ENCODE peak calls at places on chromosomes 16 and 17, in four cellular contexts. U, C, G and H are unnamed samples.

GRCh38 chr17:74680941-74681340 is 31.8 kb downstream of the CD300LF start:
- DNase-seq in U (no peak), C (no peak), G (no peak), H (no peak)

GRCh38 chr17:66764559-66764958 is 70.4 kb upstream of the CACNG5 start:
- DNase-seq in U (no peak), C (no peak), G (no peak), H (no peak)

GRCh38 chr16:27238016-27238587 is 30.5 kb downstream of the NSMCE1 start:
- DNase-seq in U (no peak), C (no peak), G (peak; percentile 44), H (peak; percentile 61)

GRCh38 chr16:31417916-31418315 is 10.2 kb downstream of the COX6A2 start:
- DNase-seq in U (no peak), C (no peak), G (no peak), H (no peak)

GRCh38 chr16:4689864-4690704 is 3.3 kb upstream of the NUDT16L1 start:
- DNase-seq in U (no peak), C (no peak), G (no peak), H (no peak)

GRCh38 chr16:53142823-53143568 is 88.2 kb downstream of the CHD9 start:
- DNase-seq in U (peak; percentile 42), C (no peak), G (no peak), H (no peak)

GRCh38 chr16:70653406-70653805 is 7.0 kb downstream of the IL34 start:
- DNase-seq in U (no peak), C (no peak), G (no peak), H (no peak)

GRCh38 chr17:47879776-47880452 is 16.1 kb upstream of the SP2 start:
- DNase-seq in U (no peak), C (no peak), G (no peak), H (no peak)

GRCh38 chr17:73261952-73262675 is 434 bp upstream of the CPSF4L start:
- DNase-seq in U (no peak), C (no peak), G (peak; percentile 76), H (no peak)

GRCh38 chr16:81374514-81374913 is 59.8 kb downstream of the GAN start:
- DNase-seq in U (no peak), C (no peak), G (no peak), H (no peak)

GRCh38 chr16:19384656-19385055 is 33.0 kb upstream of the TMC5 start:
- DNase-seq in U (no peak), C (no peak), G (peak; percentile 91), H (no peak)

GRCh38 chr17:39573447-39574298 is 34.0 kb downstream of the NEUROD2 start:
- DNase-seq in U (peak; percentile 58), C (peak; percentile 95), G (peak; percentile 67), H (peak; percentile 81)

GRCh38 chr17:38883592-38884526 is 14.0 kb downstream of the LASP1 start:
- DNase-seq in U (no peak), C (no peak), G (no peak), H (no peak)

GRCh38 chr16:75080205-75081029 is 36.2 kb downstream of the LDHD start:
- DNase-seq in U (peak; percentile 91), C (no peak), G (no peak), H (no peak)

GRCh38 chr17:50460831-50461526 is 7.7 kb downstream of the CHAD start:
- DNase-seq in U (no peak), C (no peak), G (no peak), H (no peak)

GRCh38 chr16:14362774-14363371 is 267.2 kb downstream of the PARN start:
- DNase-seq in U (peak; percentile 74), C (no peak), G (no peak), H (no peak)

GRCh38 chr17:30345527-30346075 is 11.7 kb upstream of the TMIGD1 start:
- DNase-seq in U (no peak), C (no peak), G (no peak), H (no peak)

GRCh38 chr16:47774661-47775060 is 313.5 kb downstream of the PHKB start:
- DNase-seq in U (peak; percentile 52), C (no peak), G (peak; percentile 58), H (no peak)

GRCh38 chr16:75053791-75054555 is 55.1 kb downstream of the ZNRF1 start:
- DNase-seq in U (no peak), C (no peak), G (peak; percentile 65), H (peak; percentile 83)

GRCh38 chr17:83103200-83103937 is 24.0 kb downstream of the METRNL start:
- DNase-seq in U (peak; percentile 66), C (peak; percentile 65), G (peak; percentile 83), H (no peak)

GRCh38 chr16:29825145-29826044 is 5.1 kb downstream of the MVP start:
- DNase-seq in U (peak; percentile 90), C (peak; percentile 78), G (no peak), H (peak; percentile 67)

GRCh38 chr17:8366231-8366630 is 10.3 kb downstream of the KRABD2 start:
- DNase-seq in U (peak; percentile 84), C (no peak), G (no peak), H (no peak)

GRCh38 chr17:14337596-14338079 is 36.8 kb downstream of the HS3ST3B1 start:
- DNase-seq in U (no peak), C (no peak), G (no peak), H (no peak)

GRCh38 chr17:35283767-35284166 is 40.9 kb downstream of the SLFN5 start:
- DNase-seq in U (no peak), C (no peak), G (no peak), H (no peak)

GRCh38 chr17:46976626-46977270 is 2.3 kb downstream of the RPRML start:
- DNase-seq in U (no peak), C (no peak), G (no peak), H (no peak)

GRCh38 chr17:4533522-4534502 is 21.4 kb downstream of the MYBBP1A start:
- DNase-seq in U (no peak), C (no peak), G (peak; percentile 76), H (peak; percentile 68)

GRCh38 chr17:491086-492014 is 138.7 kb upstream of the RPH3AL start:
- DNase-seq in U (peak; percentile 69), C (peak; percentile 41), G (peak; percentile 54), H (peak; percentile 48)

GRCh38 chr16:23410176-23410575 is 42.8 kb downstream of the COG7 start:
- DNase-seq in U (peak; percentile 23), C (no peak), G (no peak), H (no peak)

GRCh38 chr17:78977681-78977943 is 2.1 kb downstream of the LGALS3BP start:
- DNase-seq in U (no peak), C (no peak), G (no peak), H (no peak)

GRCh38 chr17:29412780-29413565 is 22.8 kb downstream of the TAOK1 start:
- DNase-seq in U (peak; percentile 78), C (no peak), G (no peak), H (no peak)

GRCh38 chr17:51397361-51398127 is 137.2 kb downstream of the UTP18 start:
- DNase-seq in U (peak; percentile 45), C (peak; percentile 94), G (no peak), H (no peak)

GRCh38 chr17:42880776-42881175 is 19.8 kb upstream of the G6PC1 start:
- DNase-seq in U (no peak), C (no peak), G (no peak), H (no peak)

GRCh38 chr16:86513471-86514277 is 3.3 kb downstream of the FOXF1 start:
- DNase-seq in U (no peak), C (no peak), G (no peak), H (peak; percentile 3)

GRCh38 chr17:32971171-32971570 is 20.5 kb upstream of the SPACA3 start:
- DNase-seq in U (no peak), C (no peak), G (peak; percentile 42), H (no peak)

GRCh38 chr17:49990921-49991320 is 4.1 kb downstream of the DLX3 start:
- DNase-seq in U (no peak), C (no peak), G (no peak), H (no peak)

GRCh38 chr17:13420294-13421277 is 181.1 kb downstream of the HS3ST3A1 start:
- DNase-seq in U (peak; percentile 92), C (no peak), G (no peak), H (no peak)

GRCh38 chr17:42347198-42347597 is 41.0 kb downstream of the STAT3 start:
- DNase-seq in U (peak; percentile 86), C (no peak), G (peak; percentile 67), H (no peak)

GRCh38 chr17:14745122-14745521 is 444.2 kb downstream of the HS3ST3B1 start:
- DNase-seq in U (peak; percentile 46), C (no peak), G (no peak), H (no peak)

GRCh38 chr16:89827383-89828198 is 684 bp upstream of the SPIRE2 start:
- DNase-seq in U (peak; percentile 62), C (peak; percentile 40), G (peak; percentile 61), H (peak; percentile 54)
- H3K4me3 ChIP-seq in U (peak overlapping the region; percentile 32), C (peak overlapping the region; percentile 71), G (peak overlapping the region; percentile 59), H (peak overlapping the region; percentile 51)

GRCh38 chr17:18040287-18040858 is 1.2 kb downstream of the GID4 start:
- DNase-seq in U (no peak), C (no peak), G (no peak), H (no peak)

GRCh38 chr17:18042969-18043368 is 3.8 kb downstream of the GID4 start:
- DNase-seq in U (no peak), C (no peak), G (no peak), H (no peak)

GRCh38 chr17:18039535-18040286 is 503 bp downstream of the GID4 start:
- DNase-seq in U (no peak), C (peak; percentile 36), G (peak; percentile 56), H (no peak)

GRCh38 chr17:18043491-18043890 is 4.3 kb downstream of the GID4 start:
- DNase-seq in U (peak; percentile 33), C (no peak), G (no peak), H (no peak)

GRCh38 chr17:18041776-18042175 is 2.6 kb downstream of the GID4 start:
- DNase-seq in U (peak; percentile 75), C (no peak), G (no peak), H (no peak)
- H3K4me1 ChIP-seq in U (peaks cover 14% of the 10 kb centered on the region), C (peaks cover 31% of the 10 kb centered on the region), G (peaks cover 49% of the 10 kb centered on the region), H (peaks cover 38% of the 10 kb centered on the region)

DNA sequence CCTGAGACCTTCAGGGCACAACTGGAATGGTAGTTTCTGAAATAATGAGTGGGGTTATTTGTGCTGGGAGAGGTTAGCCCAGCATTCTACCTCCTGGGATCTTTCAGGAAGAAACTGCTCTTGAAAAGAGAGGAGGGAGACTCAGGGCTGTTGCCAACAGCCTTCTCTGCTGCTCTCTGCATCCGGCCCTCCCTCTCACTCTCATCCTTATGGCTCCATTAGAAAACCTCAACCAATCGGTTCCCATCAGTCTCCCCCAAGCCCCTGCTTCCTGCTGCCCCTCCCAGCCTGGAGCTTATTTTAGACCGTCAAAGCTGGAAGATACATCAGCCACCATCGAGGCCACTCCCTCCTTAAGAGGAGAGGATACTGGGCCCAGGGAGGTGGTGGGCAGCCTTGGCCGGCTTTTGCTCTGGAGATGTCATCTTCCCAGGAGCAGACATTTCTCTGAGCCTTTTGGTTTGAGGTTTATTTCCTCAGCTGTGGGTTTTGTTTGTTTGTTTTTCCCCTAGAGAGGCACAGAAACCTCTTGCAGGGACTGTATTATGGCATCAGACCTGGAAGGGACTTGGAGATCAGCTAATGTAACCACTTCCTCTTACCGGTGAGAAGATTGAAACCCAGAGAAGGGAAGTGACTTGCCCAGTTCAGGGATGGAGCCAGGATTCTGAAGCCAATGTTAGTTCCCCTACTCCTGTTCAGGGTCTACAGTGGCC is 2.7 kb downstream of the MPRIP start:
- DNase-seq in U (peak; percentile 79), C (no peak), G (peak; percentile 26), H (peak; percentile 82)
- TF ChIP-seq POLR2A in U (peak; percentile 77), C (peak; percentile 21), G (no peak), H (no peak)

GRCh38 chr16:56669840-56670639 is 426 bp downstream of the MT1H start:
- DNase-seq in U (no peak), C (no peak), G (no peak), H (no peak)
- H3K4me3 ChIP-seq in U (no peak overlapping the region), C (no peak overlapping the region), G (peak overlapping the region; percentile 32), H (no peak overlapping the region)